ENCODE peak calls at places on chromosomes 7 and 10, in five cellular contexts. S is SK-N-SH, K is HepG2, P is GM12878, E is K562. W is an unnamed sample.

GRCh38 chr10:124703778-124704427 is 40.3 kb downstream of the FAM53B start:
- DNase-seq in S (no peak), E (no peak), P (no peak), K (no peak), W (no peak)

GRCh38 chr10:114291076-114291475 is 52.0 kb downstream of the VWA2 start:
- DNase-seq in K (no peak), E (no peak), P (no peak), S (no peak), W (no peak)

GRCh38 chr7:94492601-94493000 is 17.0 kb upstream of the CASD1 start:
- DNase-seq in P (peak), E (no peak), S (no peak), K (no peak), W (no peak)

GRCh38 chr10:16832351-16833080 is 15.3 kb upstream of the RSU1 start:
- DNase-seq in S (no peak), K (no peak), P (no peak), E (no peak), W (no peak)

GRCh38 chr7:68432585-68432984 is 1165.7 kb upstream of the AUTS2 start:
- DNase-seq in E (no peak), S (no peak), K (no peak), P (no peak), W (no peak)

GRCh38 chr7:28329616-28330373 is 82.5 kb upstream of the CREB5 start:
- DNase-seq in K (no peak), P (no peak), E (no peak), S (no peak), W (no peak)

GRCh38 chr7:77254429-77254828 is 54.8 kb upstream of the FGL2 start:
- DNase-seq in E (no peak), K (no peak), P (no peak), S (no peak), W (no peak)

GRCh38 chr7:116242177-116242576 is 31.8 kb downstream of the TES start:
- DNase-seq in E (no peak), K (no peak), P (no peak), S (no peak), W (no peak)

GRCh38 chr10:126509211-126509610 is 120.9 kb upstream of the ADAM12 start:
- DNase-seq in E (no peak), P (no peak), S (no peak), K (no peak), W (no peak)

GRCh38 chr10:33239257-33239656 is 95.2 kb downstream of the NRP1 start:
- DNase-seq in E (no peak), K (no peak), S (no peak), P (no peak), W (no peak)

DNA sequence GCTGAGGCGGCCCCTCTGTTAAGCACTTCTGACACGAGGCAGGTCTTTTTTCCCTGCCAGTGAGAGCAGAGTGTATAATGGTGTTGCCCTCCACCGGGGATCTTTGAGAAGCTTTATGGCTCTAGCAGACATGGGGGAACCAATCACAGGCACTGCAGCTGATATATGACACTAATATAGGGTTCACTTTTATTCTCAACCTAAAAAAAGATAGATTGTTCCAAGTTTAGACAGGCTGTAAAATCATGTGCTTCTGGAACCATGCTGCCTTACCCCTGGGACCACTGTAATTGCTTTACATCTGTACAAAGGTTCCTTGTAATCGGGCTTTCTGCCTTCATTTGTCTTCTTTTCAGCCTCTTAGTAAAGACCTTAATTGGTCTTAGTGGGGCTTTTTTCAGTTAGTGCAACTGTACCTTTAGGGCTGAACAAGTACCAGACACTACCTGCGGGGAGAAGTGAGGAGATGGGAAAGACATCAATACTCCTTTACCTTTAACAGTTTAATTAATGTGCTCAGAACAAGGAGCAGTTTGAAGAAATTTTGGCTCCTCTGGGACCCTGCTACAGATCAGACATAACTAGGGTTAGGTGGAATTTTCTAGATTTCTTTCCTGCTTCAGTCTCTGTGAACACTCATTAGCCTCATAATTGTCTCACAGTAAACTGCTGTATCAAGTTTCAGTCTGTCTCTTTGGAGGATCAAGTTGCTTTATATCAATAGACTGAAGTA is 757.5 kb downstream of the AUTS2 start:
- DNase-seq in K (no peak), P (no peak), S (no peak), E (no peak), W (peak)
- TF ChIP-seq FOXM1 in K (no peak), P (no peak), S (no peak), E (no peak), W (no peak)

DNA sequence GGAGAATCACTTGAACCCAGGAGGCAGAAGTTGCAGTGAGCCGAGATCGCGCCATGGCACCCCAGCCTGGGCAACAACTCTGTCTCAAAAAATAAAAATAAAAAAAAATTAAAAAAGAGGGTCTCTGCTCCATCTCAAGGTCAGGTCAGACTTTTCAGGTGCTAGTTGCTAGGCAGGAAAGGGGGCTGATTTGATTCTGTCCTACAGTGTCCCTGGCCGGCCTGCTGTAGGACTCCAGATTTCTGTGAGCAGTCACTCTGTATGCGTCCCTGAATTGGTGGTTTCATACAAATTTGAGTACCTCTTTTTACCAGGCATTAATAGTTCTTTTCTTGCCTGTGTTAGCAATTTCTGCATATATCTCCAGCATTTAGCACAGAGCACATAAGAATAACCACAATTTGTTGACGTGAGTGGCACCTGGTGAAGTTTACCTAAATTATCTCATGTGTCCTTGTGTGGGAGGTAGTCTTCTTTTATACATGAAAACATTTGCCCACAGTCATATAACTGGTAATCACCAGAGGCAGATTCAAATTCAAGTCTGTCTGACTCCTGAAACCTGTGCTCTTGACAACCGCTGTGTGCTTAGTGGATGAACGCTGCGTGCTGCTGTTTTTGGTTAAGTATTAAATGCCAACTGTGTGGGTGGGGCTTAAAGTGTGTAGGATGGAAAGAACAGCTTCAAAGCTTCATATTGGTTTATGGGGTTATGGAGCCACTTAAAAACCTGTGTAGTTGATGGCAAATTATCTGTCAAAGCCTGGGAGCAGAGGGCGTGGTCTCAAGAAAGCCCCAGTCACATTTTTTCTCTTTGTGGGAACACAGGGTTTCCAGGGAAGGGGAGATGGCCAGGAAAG is 3.2 kb upstream of the ZNF775 start:
- DNase-seq in P (no peak), E (no peak), K (no peak), S (no peak), W (no peak)
- TF ChIP-seq FOXM1 in P (no peak), E (no peak), K (no peak), S (no peak), W (no peak)

GRCh38 chr7:40595129-40595528 is 460.3 kb downstream of the SUGCT start:
- DNase-seq in S (no peak), P (no peak), E (no peak), K (no peak), W (no peak)
- TF ChIP-seq FOXM1 in S (no peak), P (no peak), E (no peak), K (no peak), W (no peak)

DNA sequence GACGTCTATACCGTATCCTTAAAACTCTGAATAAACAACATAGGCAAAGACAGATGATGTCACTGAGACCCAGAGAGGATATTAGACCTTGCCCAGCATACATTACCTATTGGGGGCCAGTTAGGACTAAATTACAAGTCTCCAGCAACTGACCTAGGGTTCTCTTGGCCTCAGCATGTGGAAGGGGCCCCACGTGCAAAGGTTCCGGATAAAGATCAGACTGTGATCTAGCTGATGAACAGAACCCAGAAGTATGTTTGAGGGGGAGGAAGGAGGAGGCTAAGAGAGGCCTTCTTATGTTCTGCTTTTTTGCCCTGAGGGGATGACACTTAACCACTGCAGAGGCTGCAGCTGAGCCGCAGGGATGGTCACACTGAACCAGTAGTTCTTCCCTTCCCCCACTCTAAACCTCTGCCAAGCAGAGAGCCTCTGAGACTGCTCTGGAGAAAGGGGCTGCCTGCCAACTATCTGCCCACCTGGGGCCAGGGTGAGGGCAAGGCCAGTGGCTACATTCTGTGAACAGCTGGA is 24.0 kb upstream of the KMT2C start:
- DNase-seq in K (no peak), E (peak), P (no peak), S (peak), W (no peak)
- TF ChIP-seq FOXM1 in K (no peak), E (peak), P (no peak), S (no peak), W (no peak)

GRCh38 chr7:141511370-141512335 is 39.6 kb upstream of the AGK start:
- DNase-seq in E (no peak), S (no peak), K (no peak), P (no peak), W (no peak)
- TF ChIP-seq FOXM1 in E (no peak), S (no peak), K (no peak), P (no peak), W (no peak)

W was measured in HEK293T.